ENCODE peak calls at places on chromosomes 2 and 18, in five cellular contexts. P is hippocampal formation, Z is SW 1271, G is foreskin fibroblast, B is thoracic aorta. R is an unnamed sample.

GRCh38 chr2:86747708-86748627 is 27.9 kb downstream of the RMND5A start:
- DNase-seq in P (peak), Z (no peak), G (peak), B (no peak), R (no peak)

GRCh38 chr2:128565441-128565840 is 246.8 kb upstream of the HS6ST1 start:
- DNase-seq in P (no peak), Z (no peak), G (no peak), B (no peak), R (no peak)

GRCh38 chr2:65377556-65378307 is 54.7 kb downstream of the SPRED2 start:
- DNase-seq in P (no peak), Z (peak), G (peak), B (no peak), R (peak)

GRCh38 chr2:227703961-227704360 is 13.9 kb downstream of the SLC19A3 start:
- DNase-seq in P (no peak), Z (no peak), G (peak), B (no peak), R (no peak)

GRCh38 chr2:196808281-196808680 is 874 bp downstream of the C2orf66 start:
- DNase-seq in P (no peak), Z (no peak), G (no peak), B (no peak), R (no peak)

GRCh38 chr2:19542796-19543195 is 184.4 kb upstream of the OSR1 start:
- DNase-seq in P (no peak), Z (no peak), G (peak), B (no peak), R (no peak)

GRCh38 chr2:60530228-60530627 is 23.2 kb downstream of the BCL11A start:
- DNase-seq in P (no peak), Z (no peak), G (no peak), B (no peak), R (no peak)

GRCh38 chr2:240643811-240644150 is 18.5 kb downstream of the GPR35 start:
- DNase-seq in P (no peak), Z (no peak), G (no peak), B (no peak), R (no peak)

GRCh38 chr2:161905389-161906046 is 168.5 kb downstream of the DPP4 start:
- DNase-seq in P (no peak), Z (no peak), G (peak), B (no peak), R (no peak)

GRCh38 chr2:44715671-44716077 is 225.8 kb upstream of the SIX3 start:
- DNase-seq in P (peak), Z (peak), G (peak), B (no peak), R (peak)

GRCh38 chr2:160362521-160362920 is 131.1 kb downstream of the RBMS1 start:
- DNase-seq in P (no peak), Z (no peak), G (no peak), B (no peak), R (no peak)

GRCh38 chr2:191155608-191156071 is 4.8 kb upstream of the STAT4 start:
- DNase-seq in P (no peak), Z (peak), G (peak), B (no peak), R (no peak)

GRCh38 chr2:38315707-38316333 is 61.3 kb downstream of the ATL2 start:
- DNase-seq in P (peak), Z (peak), G (peak), B (no peak), R (no peak)

GRCh38 chr2:80091237-80091636 is 213.3 kb downstream of the LRRTM1 start:
- DNase-seq in P (no peak), Z (no peak), G (no peak), B (no peak), R (no peak)

GRCh38 chr2:197304556-197305011 is 6.0 kb downstream of the ANKRD44 start:
- DNase-seq in P (no peak), Z (no peak), G (no peak), B (no peak), R (no peak)

GRCh38 chr18:10188971-10189810 is 265.2 kb upstream of the APCDD1 start:
- DNase-seq in P (no peak), Z (no peak), G (no peak), B (no peak), R (no peak)

GRCh38 chr2:222305510-222306392 is 7.0 kb upstream of the PAX3 start:
- DNase-seq in P (no peak), Z (no peak), G (peak), B (no peak), R (no peak)

GRCh38 chr2:118430510-118431187 is 342.4 kb downstream of the INSIG2 start:
- DNase-seq in P (no peak), Z (no peak), G (peak), B (no peak), R (no peak)

GRCh38 chr18:12657048-12657848 is 659 bp downstream of the SPIRE1 start:
- DNase-seq in P (no peak), Z (no peak), G (peak), B (no peak), R (no peak)

GRCh38 chr2:10220045-10220444 is 82.7 kb upstream of the HPCAL1 start:
- DNase-seq in P (no peak), Z (no peak), G (no peak), B (no peak), R (no peak)

GRCh38 chr2:231674587-231675334 is 33.6 kb upstream of the PTMA start:
- DNase-seq in P (peak), Z (no peak), G (peak), B (peak), R (peak)

GRCh38 chr2:173101687-173102086 is 26.0 kb downstream of the MAP3K20 start:
- DNase-seq in P (no peak), Z (no peak), G (peak), B (no peak), R (no peak)

GRCh38 chr2:198097628-198098027 is 293.2 kb downstream of the PLCL1 start:
- DNase-seq in P (no peak), Z (no peak), G (no peak), B (no peak), R (no peak)

GRCh38 chr2:39989888-39990287 is 210.8 kb upstream of the THUMPD2 start:
- DNase-seq in P (no peak), Z (no peak), G (no peak), B (no peak), R (no peak)

GRCh38 chr2:241036397-241036963 is 38.1 kb downstream of the SNED1 start:
- DNase-seq in P (no peak), Z (no peak), G (no peak), B (no peak), R (peak)

GRCh38 chr18:48828713-48829442 is 121.9 kb downstream of the SMAD7 start:
- DNase-seq in P (no peak), Z (no peak), G (no peak), B (no peak), R (no peak)

GRCh38 chr2:9105601-9106337 is 100.8 kb upstream of the ASAP2 start:
- DNase-seq in P (no peak), Z (no peak), G (no peak), B (no peak), R (peak)

GRCh38 chr2:71583876-71584275 is 130.5 kb downstream of the DYSF start:
- DNase-seq in P (no peak), Z (no peak), G (no peak), B (no peak), R (no peak)

GRCh38 chr2:149573760-149574159 is 13.8 kb downstream of the MMADHC start:
- DNase-seq in P (peak), Z (no peak), G (no peak), B (no peak), R (no peak)

GRCh38 chr18:12236934-12237832 is 17.0 kb upstream of the CIDEA start:
- DNase-seq in P (peak), Z (no peak), G (no peak), B (no peak), R (peak)

GRCh38 chr2:36507408-36507812 is 90.6 kb downstream of the FEZ2 start:
- DNase-seq in P (peak), Z (peak), G (peak), B (no peak), R (peak)

GRCh38 chr2:125224830-125225229 is 1199.7 kb downstream of the CNTNAP5 start:
- DNase-seq in P (no peak), Z (no peak), G (no peak), B (no peak), R (peak)

R was measured in Caco-2.